ENCODE peak calls at places on chromosomes 3 and 15, in six cellular contexts. O is GM12878, G is SK-N-SH, T is transverse colon, A is endothelial cell of umbilical vein, V is breast epithelium. I is an unnamed sample.
A peak's percentile ranks its signal among the peaks of the same experiment; 100 is the strongest.

GRCh38 chr15:43238691-43239131 is 17.9 kb upstream of the EPB42 start:
- DNase-seq in G (no peak), O (no peak), A (no peak), V (no peak), T (no peak), I (peak; percentile 88)

GRCh38 chr3:183385698-183386590 is 42.5 kb downstream of the MCF2L2 start:
- DNase-seq in A (peak; percentile 76), G (peak; percentile 47), O (no peak), V (no peak), T (peak; percentile 61), I (no peak)

GRCh38 chr3:70000563-70001081 is 1.1 kb downstream of the SAMMSON start:
- DNase-seq in G (no peak), V (no peak), A (no peak), O (no peak), T (no peak), I (no peak)

GRCh38 chr3:107297597-107297996 is 79.6 kb upstream of the CCDC54 start:
- DNase-seq in V (no peak), T (no peak), G (no peak), O (no peak), A (no peak), I (no peak)

GRCh38 chr3:126551066-126551838 is 7.5 kb downstream of the C3orf22 start:
- DNase-seq in O (no peak), G (peak; percentile 23), V (peak; percentile 13), T (peak; percentile 2), A (no peak), I (no peak)

GRCh38 chr3:8621141-8621540 is 23.5 kb downstream of the SSUH2 start:
- DNase-seq in V (no peak), O (no peak), A (no peak), G (no peak), T (no peak), I (no peak)

GRCh38 chr15:53665930-53666329 is 93.5 kb downstream of the WDR72 start:
- DNase-seq in G (no peak), A (peak; percentile 5), O (no peak), T (no peak), V (no peak), I (no peak)

GRCh38 chr15:73941044-73941443 is 14.8 kb downstream of the LOXL1 start:
- DNase-seq in T (no peak), O (no peak), V (no peak), G (no peak), A (no peak), I (no peak)

GRCh38 chr3:49454457-49454856 is 15.6 kb upstream of the DAG1 start:
- DNase-seq in G (no peak), O (no peak), V (no peak), T (no peak), A (no peak), I (no peak)

GRCh38 chr3:124063168-124063909 is 71.4 kb upstream of the ROPN1 start:
- DNase-seq in A (peak; percentile 16), V (no peak), G (peak; percentile 30), O (no peak), T (no peak), I (no peak)

GRCh38 chr3:119148493-119149180 is 2.7 kb downstream of the TEX55 start:
- DNase-seq in G (no peak), A (no peak), V (no peak), T (no peak), O (no peak), I (no peak)

GRCh38 chr3:74824366-74824765 is 209.9 kb upstream of the CNTN3 start:
- DNase-seq in A (no peak), O (no peak), T (no peak), G (no peak), V (no peak), I (no peak)

GRCh38 chr3:146246493-146246892 is 4.4 kb downstream of the PLSCR4 start:
- DNase-seq in V (no peak), G (no peak), T (no peak), A (peak; percentile 84), O (no peak), I (no peak)

GRCh38 chr3:74789111-74789510 is 174.7 kb upstream of the CNTN3 start:
- DNase-seq in O (no peak), A (no peak), T (no peak), V (no peak), G (no peak), I (no peak)

GRCh38 chr15:31472636-31473383 is 146.2 kb downstream of the KLF13 start:
- DNase-seq in T (peak; percentile 63), G (no peak), V (no peak), A (peak; percentile 10), O (peak; percentile 79), I (no peak)

GRCh38 chr3:197511130-197511529 is 44.6 kb downstream of the BDH1 start:
- DNase-seq in G (no peak), O (no peak), A (no peak), V (no peak), T (no peak), I (no peak)

GRCh38 chr3:172658344-172659245 is 52.3 kb downstream of the NCEH1 start:
- DNase-seq in T (no peak), O (no peak), V (no peak), G (no peak), A (peak; percentile 95), I (no peak)

GRCh38 chr15:40878785-40879184 is 4.8 kb upstream of the RHOV start:
- DNase-seq in G (no peak), V (no peak), T (no peak), O (no peak), A (no peak), I (no peak)

GRCh38 chr15:95429345-95429744 is 901.2 kb upstream of the NR2F2 start:
- DNase-seq in A (no peak), V (no peak), G (no peak), T (no peak), O (no peak), I (no peak)

GRCh38 chr15:58243083-58243482 is 104.9 kb downstream of the AQP9 start:
- DNase-seq in G (peak; percentile 70), A (no peak), V (no peak), O (no peak), T (no peak), I (no peak)

GRCh38 chr15:67613708-67614107 is 71.2 kb downstream of the MAP2K5 start:
- DNase-seq in T (no peak), V (no peak), G (no peak), A (no peak), O (no peak), I (no peak)

GRCh38 chr3:52046186-52046913 is 10.0 kb downstream of the DUSP7 start:
- DNase-seq in O (no peak), G (peak; percentile 58), T (no peak), A (peak; percentile 96), V (peak; percentile 81), I (no peak)

DNA sequence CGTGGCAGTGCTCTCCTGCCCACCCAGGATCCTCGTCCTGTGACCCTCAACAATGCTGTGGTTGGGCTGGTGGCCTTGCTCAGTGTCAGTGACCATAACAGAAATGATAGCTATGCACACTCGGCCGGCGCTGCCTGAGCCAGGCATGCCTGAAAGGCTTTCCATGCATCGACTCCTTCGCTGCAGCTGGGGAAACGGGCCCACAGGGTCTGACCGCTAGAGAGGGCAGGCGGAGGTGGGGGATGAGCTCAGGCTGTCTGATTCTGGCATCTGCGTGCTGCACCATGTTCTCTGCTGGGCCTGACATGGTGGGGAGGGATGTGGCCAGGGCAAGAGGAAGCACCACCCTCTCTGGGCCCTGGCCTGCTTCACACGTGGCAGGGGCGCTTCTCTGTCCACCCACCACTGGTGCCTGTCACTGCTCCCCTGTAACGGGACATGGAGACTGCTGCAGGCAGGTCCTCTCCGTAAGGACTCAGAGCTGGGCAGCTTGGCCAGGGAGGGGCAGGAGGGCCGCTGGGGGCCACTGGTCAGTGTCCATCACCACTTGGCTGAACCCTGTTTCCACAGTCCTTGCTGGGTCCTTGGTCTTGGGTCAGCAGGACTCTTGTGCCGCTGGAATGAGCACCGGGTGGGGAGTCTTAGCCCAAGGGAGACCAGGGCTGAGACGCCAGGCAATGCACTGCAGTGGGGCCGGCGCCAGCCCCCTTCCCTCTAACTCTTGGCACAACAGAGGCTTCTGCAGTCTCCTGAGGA is 64.1 kb upstream of the RPL32 start:
- DNase-seq in O (no peak), G (no peak), T (no peak), V (no peak), A (no peak), I (no peak)
- TF ChIP-seq POLR2AphosphoS5 in O (no peak), G (no peak), T (no peak), V (no peak), A (no peak), I (no peak)

GRCh38 chr15:28192772-28193171 is 93.7 kb upstream of the OCA2 start:
- DNase-seq in T (no peak), O (no peak), G (no peak), V (no peak), A (no peak), I (no peak)

GRCh38 chr15:28190391-28191174 is 91.5 kb upstream of the OCA2 start:
- DNase-seq in G (no peak), O (no peak), V (no peak), A (no peak), T (no peak), I (no peak)

GRCh38 chr15:28191832-28192231 is 92.7 kb upstream of the OCA2 start:
- DNase-seq in T (peak; percentile 17), O (no peak), G (peak; percentile 89), V (no peak), A (no peak), I (no peak)
- TF ChIP-seq POLR2AphosphoS5 in T (peak; percentile 51), O (no peak), G (no peak), V (no peak), A (no peak), I (no peak)

DNA sequence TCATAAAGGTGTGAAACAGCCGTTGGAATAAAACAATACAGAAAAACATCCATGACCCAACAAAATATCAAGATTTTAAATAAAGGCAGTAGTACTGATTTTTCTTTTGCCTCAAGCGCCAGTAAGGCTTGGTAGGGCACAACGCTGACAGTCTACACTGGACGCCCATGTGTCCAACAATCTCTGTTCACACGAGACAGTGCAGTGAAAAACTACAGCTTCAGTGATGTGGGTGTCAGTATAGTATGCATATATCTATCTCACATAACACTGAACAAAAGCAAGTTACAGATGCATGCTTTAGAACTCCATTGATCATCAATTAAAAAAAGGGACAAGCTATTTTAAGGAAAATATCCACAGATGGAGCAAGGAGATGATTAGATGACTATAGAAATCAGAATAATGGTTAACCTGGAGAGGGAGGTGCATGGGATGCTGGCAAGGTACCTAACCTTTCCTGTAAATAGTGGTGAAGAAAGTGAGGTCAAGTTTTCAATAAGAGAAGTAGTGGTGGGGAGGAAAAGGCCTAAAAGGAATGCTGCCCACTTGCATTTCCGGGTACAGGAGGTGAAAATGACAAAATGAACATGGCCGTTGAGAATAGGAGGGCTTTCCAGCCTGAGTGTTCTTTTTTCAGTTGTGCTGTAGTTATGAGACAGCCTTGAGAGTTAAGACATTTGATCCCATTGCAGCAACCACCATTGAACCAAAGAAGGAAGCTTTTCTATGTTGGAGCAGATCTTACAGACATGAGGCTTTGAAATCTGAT is 42.7 kb downstream of the CTNNB1 start:
- DNase-seq in T (no peak), O (no peak), G (no peak), A (no peak), V (no peak), I (no peak)
- TF ChIP-seq POLR2AphosphoS5 in T (peak; percentile 3), O (no peak), G (no peak), A (no peak), V (peak; percentile 4), I (no peak)

DNA sequence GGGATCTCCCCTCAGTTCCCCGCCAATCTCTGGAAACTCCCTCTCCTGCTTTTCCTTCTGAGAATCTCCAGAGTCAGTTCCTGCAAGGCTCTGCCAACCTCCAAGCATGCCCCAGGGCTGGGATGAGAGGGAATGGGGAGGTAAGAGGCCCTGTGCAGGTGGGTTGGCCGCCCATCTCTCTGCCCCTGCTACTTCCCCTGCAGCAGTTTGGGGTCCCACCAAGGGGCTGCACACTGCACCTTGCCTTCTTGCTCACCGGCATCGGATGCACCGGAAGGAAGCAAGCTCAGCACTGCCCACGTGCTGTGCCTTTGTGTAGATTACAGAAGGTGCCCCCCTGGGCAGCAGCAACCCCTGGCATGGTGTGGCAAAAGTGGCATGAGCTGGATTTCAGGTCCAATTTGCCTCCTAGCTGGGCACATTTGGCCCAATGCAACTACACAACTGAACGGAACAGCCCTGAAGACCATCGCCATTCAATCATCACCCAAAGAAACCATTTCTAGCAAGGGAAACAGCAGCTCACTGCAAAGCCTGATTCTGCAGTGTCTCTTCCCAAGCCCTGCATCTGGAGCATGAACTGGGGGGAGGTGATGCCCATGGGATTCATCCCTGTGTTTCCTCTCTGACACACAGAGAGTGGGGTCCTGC is 91.4 kb upstream of the ALDH1A3 start:
- DNase-seq in T (no peak), O (no peak), V (peak; percentile 10), A (no peak), G (no peak), I (peak; percentile 72)
- TF ChIP-seq POLR2AphosphoS5 in T (no peak), O (no peak), V (no peak), A (no peak), G (no peak), I (no peak)

I was measured in vagina.